ENCODE peak calls at places on chromosomes 12 and 14, in ten cellular contexts. J, N, T, A, L, I, H, D, O and E are unnamed samples.

GRCh38 chr14:95663226-95663797 is 22.9 kb upstream of the TCL1B start:
- DNase-seq in J (no peak), N (no peak), T (no peak), A (no peak), L (no peak), I (no peak), H (no peak), D (no peak), O (no peak), E (no peak)

GRCh38 chr12:30753233-30753632 is 1.5 kb downstream of the CAPRIN2 start:
- DNase-seq in J (no peak), N (peak), T (peak), A (no peak), L (no peak), I (peak), H (peak), D (no peak), O (no peak), E (no peak)

GRCh38 chr12:123076604-123077297 is 74.1 kb downstream of the PITPNM2 start:
- DNase-seq in J (peak), N (no peak), T (peak), A (no peak), L (no peak), I (peak), H (no peak), D (no peak), O (no peak), E (no peak)

GRCh38 chr12:62438098-62438692 is 28.4 kb upstream of the MON2 start:
- DNase-seq in J (peak), N (peak), T (peak), A (peak), L (peak), I (peak), H (peak), D (peak), O (no peak), E (no peak)

GRCh38 chr12:4703676-4704075 is 16.5 kb upstream of the GALNT8 start:
- DNase-seq in J (no peak), N (no peak), T (no peak), A (no peak), L (no peak), I (no peak), H (no peak), D (no peak), O (no peak), E (no peak)

GRCh38 chr14:103402700-103403099 is 17.5 kb downstream of the MARK3 start:
- DNase-seq in J (no peak), N (no peak), T (peak), A (no peak), L (no peak), I (peak), H (peak), D (no peak), O (no peak), E (no peak)

GRCh38 chr14:65167072-65167645 is 64.8 kb upstream of the MAX start:
- DNase-seq in J (no peak), N (no peak), T (peak), A (no peak), L (no peak), I (no peak), H (no peak), D (no peak), O (no peak), E (no peak)

GRCh38 chr12:2291182-2291832 is 238.5 kb downstream of the CACNA1C start:
- DNase-seq in J (peak), N (peak), T (peak), A (no peak), L (no peak), I (peak), H (no peak), D (peak), O (no peak), E (no peak)